ENCODE peak calls at places on chromosomes 2 and 18, in ten cellular contexts. One of them, this sample, is unnamed.

GRCh38 chr2:179936654-179937053 is 70.4 kb downstream of the CWC22 start:
- DNase-seq in MCF 10A: peak
- DNase-seq in right atrium auricular region: no peak
- DNase-seq in cardiac muscle cell: peak
- DNase-seq in fibroblast of mammary gland: peak
- DNase-seq in omental fat pad: no peak
- DNase-seq in psoas muscle: no peak
- DNase-seq in pancreas: no peak
- DNase-seq in IMR-90: no peak
- DNase-seq in breast epithelium: no peak
- DNase-seq in this sample: peak

GRCh38 chr2:96325884-96326255 is 753 bp downstream of the ITPRIPL1 start:
- DNase-seq in MCF 10A: no peak
- DNase-seq in right atrium auricular region: no peak
- DNase-seq in cardiac muscle cell: no peak
- DNase-seq in fibroblast of mammary gland: no peak
- DNase-seq in omental fat pad: no peak
- DNase-seq in psoas muscle: no peak
- DNase-seq in pancreas: no peak
- DNase-seq in IMR-90: no peak
- DNase-seq in breast epithelium: no peak
- DNase-seq in this sample: no peak

GRCh38 chr18:50630895-50631294 is 71.0 kb downstream of the MAPK4 start:
- DNase-seq in MCF 10A: no peak
- DNase-seq in right atrium auricular region: no peak
- DNase-seq in cardiac muscle cell: no peak
- DNase-seq in fibroblast of mammary gland: no peak
- DNase-seq in omental fat pad: no peak
- DNase-seq in psoas muscle: no peak
- DNase-seq in pancreas: no peak
- DNase-seq in IMR-90: no peak
- DNase-seq in breast epithelium: no peak
- DNase-seq in this sample: no peak

GRCh38 chr18:11066038-11066437 is 83.3 kb downstream of the PIEZO2 start:
- DNase-seq in MCF 10A: no peak
- DNase-seq in right atrium auricular region: no peak
- DNase-seq in cardiac muscle cell: no peak
- DNase-seq in fibroblast of mammary gland: no peak
- DNase-seq in omental fat pad: no peak
- DNase-seq in psoas muscle: no peak
- DNase-seq in pancreas: no peak
- DNase-seq in IMR-90: no peak
- DNase-seq in breast epithelium: no peak
- DNase-seq in this sample: no peak

GRCh38 chr2:28643911-28644334 is 107.7 kb upstream of the PPP1CB start:
- DNase-seq in MCF 10A: peak
- DNase-seq in right atrium auricular region: no peak
- DNase-seq in cardiac muscle cell: peak
- DNase-seq in fibroblast of mammary gland: peak
- DNase-seq in omental fat pad: no peak
- DNase-seq in psoas muscle: no peak
- DNase-seq in pancreas: no peak
- DNase-seq in IMR-90: peak
- DNase-seq in breast epithelium: no peak
- DNase-seq in this sample: no peak

GRCh38 chr2:177149155-177149503 is 63.5 kb upstream of the HNRNPA3 start:
- DNase-seq in MCF 10A: no peak
- DNase-seq in right atrium auricular region: no peak
- DNase-seq in cardiac muscle cell: no peak
- DNase-seq in fibroblast of mammary gland: no peak
- DNase-seq in omental fat pad: no peak
- DNase-seq in psoas muscle: no peak
- DNase-seq in pancreas: no peak
- DNase-seq in IMR-90: no peak
- DNase-seq in breast epithelium: no peak
- DNase-seq in this sample: no peak

GRCh38 chr2:231047270-231047921 is 9.3 kb upstream of the PSMD1 start:
- DNase-seq in MCF 10A: no peak
- DNase-seq in right atrium auricular region: no peak
- DNase-seq in cardiac muscle cell: peak
- DNase-seq in fibroblast of mammary gland: no peak
- DNase-seq in omental fat pad: no peak
- DNase-seq in psoas muscle: no peak
- DNase-seq in pancreas: no peak
- DNase-seq in IMR-90: no peak
- DNase-seq in breast epithelium: no peak
- DNase-seq in this sample: no peak

GRCh38 chr18:35581555-35582309 is at the start of gene GALNT1:
- DNase-seq in MCF 10A: peak
- DNase-seq in right atrium auricular region: no peak
- DNase-seq in cardiac muscle cell: peak
- DNase-seq in fibroblast of mammary gland: no peak
- DNase-seq in omental fat pad: no peak
- DNase-seq in psoas muscle: peak
- DNase-seq in pancreas: peak
- DNase-seq in IMR-90: peak
- DNase-seq in breast epithelium: no peak
- DNase-seq in this sample: peak

GRCh38 chr2:11876436-11876835 is 130.0 kb downstream of the LPIN1 start:
- DNase-seq in MCF 10A: no peak
- DNase-seq in right atrium auricular region: peak
- DNase-seq in cardiac muscle cell: no peak
- DNase-seq in fibroblast of mammary gland: no peak
- DNase-seq in omental fat pad: no peak
- DNase-seq in psoas muscle: no peak
- DNase-seq in pancreas: no peak
- DNase-seq in IMR-90: no peak
- DNase-seq in breast epithelium: no peak
- DNase-seq in this sample: no peak

GRCh38 chr2:47222813-47223564 is 67.9 kb upstream of the STPG4 start:
- DNase-seq in MCF 10A: no peak
- DNase-seq in right atrium auricular region: no peak
- DNase-seq in cardiac muscle cell: no peak
- DNase-seq in fibroblast of mammary gland: no peak
- DNase-seq in omental fat pad: no peak
- DNase-seq in psoas muscle: no peak
- DNase-seq in pancreas: no peak
- DNase-seq in IMR-90: no peak
- DNase-seq in breast epithelium: no peak
- DNase-seq in this sample: no peak

GRCh38 chr2:102187191-102188150 is 648 bp downstream of the IL1RL2 start:
- DNase-seq in MCF 10A: no peak
- DNase-seq in right atrium auricular region: peak
- DNase-seq in cardiac muscle cell: peak
- DNase-seq in fibroblast of mammary gland: peak
- DNase-seq in omental fat pad: peak
- DNase-seq in psoas muscle: peak
- DNase-seq in pancreas: no peak
- DNase-seq in IMR-90: peak
- DNase-seq in breast epithelium: no peak
- DNase-seq in this sample: peak

GRCh38 chr2:20171445-20171977 is 53.4 kb downstream of the SDC1 start:
- DNase-seq in MCF 10A: no peak
- DNase-seq in right atrium auricular region: no peak
- DNase-seq in cardiac muscle cell: no peak
- DNase-seq in fibroblast of mammary gland: no peak
- DNase-seq in omental fat pad: no peak
- DNase-seq in psoas muscle: no peak
- DNase-seq in pancreas: no peak
- DNase-seq in IMR-90: no peak
- DNase-seq in breast epithelium: no peak
- DNase-seq in this sample: no peak

GRCh38 chr2:41720298-41720697 is 327.5 kb upstream of the PKDCC start:
- DNase-seq in MCF 10A: no peak
- DNase-seq in right atrium auricular region: no peak
- DNase-seq in cardiac muscle cell: no peak
- DNase-seq in fibroblast of mammary gland: no peak
- DNase-seq in omental fat pad: no peak
- DNase-seq in psoas muscle: no peak
- DNase-seq in pancreas: no peak
- DNase-seq in IMR-90: no peak
- DNase-seq in breast epithelium: no peak
- DNase-seq in this sample: no peak

GRCh38 chr2:76154981-76155380 is 444.3 kb upstream of the GCFC2 start:
- DNase-seq in MCF 10A: no peak
- DNase-seq in right atrium auricular region: no peak
- DNase-seq in cardiac muscle cell: no peak
- DNase-seq in fibroblast of mammary gland: no peak
- DNase-seq in omental fat pad: no peak
- DNase-seq in psoas muscle: no peak
- DNase-seq in pancreas: no peak
- DNase-seq in IMR-90: no peak
- DNase-seq in breast epithelium: no peak
- DNase-seq in this sample: no peak

GRCh38 chr2:119517433-119517832 is 6.8 kb downstream of the SCTR start:
- DNase-seq in MCF 10A: peak
- DNase-seq in right atrium auricular region: no peak
- DNase-seq in cardiac muscle cell: peak
- DNase-seq in fibroblast of mammary gland: peak
- DNase-seq in omental fat pad: no peak
- DNase-seq in psoas muscle: peak
- DNase-seq in pancreas: peak
- DNase-seq in IMR-90: peak
- DNase-seq in breast epithelium: no peak
- DNase-seq in this sample: peak

GRCh38 chr18:75203456-75204261 is 5.3 kb downstream of the PTGR3 start:
- DNase-seq in MCF 10A: no peak
- DNase-seq in right atrium auricular region: no peak
- DNase-seq in cardiac muscle cell: peak
- DNase-seq in fibroblast of mammary gland: no peak
- DNase-seq in omental fat pad: no peak
- DNase-seq in psoas muscle: no peak
- DNase-seq in pancreas: peak
- DNase-seq in IMR-90: peak
- DNase-seq in breast epithelium: no peak
- DNase-seq in this sample: peak

GRCh38 chr2:136319651-136320050 is 201.7 kb upstream of the CXCR4 start:
- DNase-seq in MCF 10A: no peak
- DNase-seq in right atrium auricular region: no peak
- DNase-seq in cardiac muscle cell: no peak
- DNase-seq in fibroblast of mammary gland: no peak
- DNase-seq in omental fat pad: no peak
- DNase-seq in psoas muscle: no peak
- DNase-seq in pancreas: no peak
- DNase-seq in IMR-90: no peak
- DNase-seq in breast epithelium: no peak
- DNase-seq in this sample: no peak

GRCh38 chr2:18362696-18363095 is 197.8 kb downstream of the RDH14 start:
- DNase-seq in MCF 10A: no peak
- DNase-seq in right atrium auricular region: no peak
- DNase-seq in cardiac muscle cell: peak
- DNase-seq in fibroblast of mammary gland: peak
- DNase-seq in omental fat pad: no peak
- DNase-seq in psoas muscle: no peak
- DNase-seq in pancreas: no peak
- DNase-seq in IMR-90: peak
- DNase-seq in breast epithelium: no peak
- DNase-seq in this sample: no peak

GRCh38 chr18:8496186-8496585 is 113.1 kb upstream of the RAB12 start:
- DNase-seq in MCF 10A: no peak
- DNase-seq in right atrium auricular region: no peak
- DNase-seq in cardiac muscle cell: peak
- DNase-seq in fibroblast of mammary gland: no peak
- DNase-seq in omental fat pad: no peak
- DNase-seq in psoas muscle: no peak
- DNase-seq in pancreas: no peak
- DNase-seq in IMR-90: peak
- DNase-seq in breast epithelium: no peak
- DNase-seq in this sample: no peak

GRCh38 chr2:81260320-81260719 is 955.8 kb upstream of the LRRTM1 start:
- DNase-seq in MCF 10A: peak
- DNase-seq in right atrium auricular region: no peak
- DNase-seq in cardiac muscle cell: no peak
- DNase-seq in fibroblast of mammary gland: no peak
- DNase-seq in omental fat pad: no peak
- DNase-seq in psoas muscle: no peak
- DNase-seq in pancreas: no peak
- DNase-seq in IMR-90: no peak
- DNase-seq in breast epithelium: no peak
- DNase-seq in this sample: no peak

GRCh38 chr2:81263989-81264388 is 959.4 kb upstream of the LRRTM1 start:
- DNase-seq in MCF 10A: no peak
- DNase-seq in right atrium auricular region: no peak
- DNase-seq in cardiac muscle cell: no peak
- DNase-seq in fibroblast of mammary gland: no peak
- DNase-seq in omental fat pad: no peak
- DNase-seq in psoas muscle: no peak
- DNase-seq in pancreas: no peak
- DNase-seq in IMR-90: no peak
- DNase-seq in breast epithelium: no peak
- DNase-seq in this sample: no peak

GRCh38 chr2:81266106-81266505 is 961.6 kb upstream of the LRRTM1 start:
- DNase-seq in MCF 10A: peak
- DNase-seq in right atrium auricular region: no peak
- DNase-seq in cardiac muscle cell: peak
- DNase-seq in fibroblast of mammary gland: no peak
- DNase-seq in omental fat pad: no peak
- DNase-seq in psoas muscle: no peak
- DNase-seq in pancreas: no peak
- DNase-seq in IMR-90: no peak
- DNase-seq in breast epithelium: no peak
- DNase-seq in this sample: peak
- TF ChIP-seq CTCF in MCF 10A: peak
- TF ChIP-seq CTCF in right atrium auricular region: no peak
- TF ChIP-seq CTCF in cardiac muscle cell: peak
- TF ChIP-seq CTCF in fibroblast of mammary gland: no peak
- TF ChIP-seq CTCF in omental fat pad: no peak
- TF ChIP-seq CTCF in psoas muscle: no peak
- TF ChIP-seq CTCF in pancreas: no peak
- TF ChIP-seq CTCF in IMR-90: no peak
- TF ChIP-seq CTCF in breast epithelium: no peak
- TF ChIP-seq CTCF in this sample: peak

GRCh38 chr2:37896319-37896718 is 28.8 kb upstream of the RMDN2 start:
- DNase-seq in MCF 10A: no peak
- DNase-seq in right atrium auricular region: no peak
- DNase-seq in cardiac muscle cell: no peak
- DNase-seq in fibroblast of mammary gland: peak
- DNase-seq in omental fat pad: no peak
- DNase-seq in psoas muscle: no peak
- DNase-seq in pancreas: no peak
- DNase-seq in IMR-90: no peak
- DNase-seq in breast epithelium: no peak
- DNase-seq in this sample: no peak
- TF ChIP-seq CTCF in MCF 10A: no peak
- TF ChIP-seq CTCF in right atrium auricular region: peak
- TF ChIP-seq CTCF in cardiac muscle cell: no peak
- TF ChIP-seq CTCF in fibroblast of mammary gland: no peak
- TF ChIP-seq CTCF in omental fat pad: no peak
- TF ChIP-seq CTCF in psoas muscle: no peak
- TF ChIP-seq CTCF in pancreas: no peak
- TF ChIP-seq CTCF in IMR-90: peak
- TF ChIP-seq CTCF in breast epithelium: no peak
- TF ChIP-seq CTCF in this sample: no peak

GRCh38 chr2:98487806-98488189 is 43.1 kb downstream of the INPP4A start:
- DNase-seq in MCF 10A: peak
- DNase-seq in right atrium auricular region: no peak
- DNase-seq in cardiac muscle cell: peak
- DNase-seq in fibroblast of mammary gland: peak
- DNase-seq in omental fat pad: no peak
- DNase-seq in psoas muscle: no peak
- DNase-seq in pancreas: no peak
- DNase-seq in IMR-90: peak
- DNase-seq in breast epithelium: no peak
- DNase-seq in this sample: no peak
- TF ChIP-seq CTCF in MCF 10A: peak
- TF ChIP-seq CTCF in right atrium auricular region: peak
- TF ChIP-seq CTCF in cardiac muscle cell: peak
- TF ChIP-seq CTCF in fibroblast of mammary gland: peak
- TF ChIP-seq CTCF in omental fat pad: no peak
- TF ChIP-seq CTCF in psoas muscle: peak
- TF ChIP-seq CTCF in pancreas: no peak
- TF ChIP-seq CTCF in IMR-90: peak
- TF ChIP-seq CTCF in breast epithelium: peak
- TF ChIP-seq CTCF in this sample: peak

GRCh38 chr18:41162191-41162590 is 792.8 kb upstream of the PIK3C3 start:
- DNase-seq in MCF 10A: no peak
- DNase-seq in right atrium auricular region: no peak
- DNase-seq in cardiac muscle cell: no peak
- DNase-seq in fibroblast of mammary gland: no peak
- DNase-seq in omental fat pad: no peak
- DNase-seq in psoas muscle: no peak
- DNase-seq in pancreas: no peak
- DNase-seq in IMR-90: no peak
- DNase-seq in breast epithelium: no peak
- DNase-seq in this sample: no peak
- TF ChIP-seq CTCF in MCF 10A: no peak
- TF ChIP-seq CTCF in right atrium auricular region: no peak
- TF ChIP-seq CTCF in cardiac muscle cell: no peak
- TF ChIP-seq CTCF in fibroblast of mammary gland: no peak
- TF ChIP-seq CTCF in omental fat pad: no peak
- TF ChIP-seq CTCF in psoas muscle: no peak
- TF ChIP-seq CTCF in pancreas: no peak
- TF ChIP-seq CTCF in IMR-90: no peak
- TF ChIP-seq CTCF in breast epithelium: no peak
- TF ChIP-seq CTCF in this sample: no peak

This sample was measured in nephron progenitor cell.